ENCODE peak calls at places on chromosomes 6 and 20, in ten cellular contexts. H is fibroblast of lung, K is DND-41, N is H1, G is neural progenitor cell, X is mesendoderm, R is PC-3, B is keratinocyte, S is neuronal stem cell, F is adipocyte. I is an unnamed sample.

GRCh38 chr20:6700563-6701328 is 66.7 kb upstream of the BMP2 start:
- DNase-seq in H (no peak), K (no peak), N (no peak), G (no peak), X (no peak), R (no peak), B (no peak), S (no peak), F (no peak), I (no peak)

GRCh38 chr20:33026779-33027759 is 4.4 kb upstream of the BPIFB6 start:
- DNase-seq in H (no peak), K (no peak), N (no peak), G (no peak), X (no peak), R (no peak), B (no peak), S (no peak), F (no peak), I (no peak)

GRCh38 chr20:12318043-12318442 is 400.4 kb downstream of the BTBD3 start:
- DNase-seq in H (no peak), K (no peak), N (no peak), G (peak; percentile 22), X (no peak), R (no peak), B (no peak), S (no peak), F (no peak), I (no peak)

GRCh38 chr6:1363298-1363697 is 26.1 kb upstream of the FOXF2 start:
- DNase-seq in H (no peak), K (no peak), N (no peak), G (no peak), X (no peak), R (no peak), B (no peak), S (no peak), F (no peak), I (no peak)

GRCh38 chr6:137536104-137536773 is 42.0 kb upstream of the OLIG3 start:
- DNase-seq in H (no peak), K (peak; percentile 68), N (no peak), G (no peak), X (no peak), R (no peak), B (no peak), S (no peak), F (no peak), I (no peak)

GRCh38 chr20:2004171-2004570 is 10.3 kb upstream of the PDYN start:
- DNase-seq in H (no peak), K (no peak), N (no peak), G (no peak), X (no peak), R (no peak), B (no peak), S (no peak), F (no peak), I (no peak)

GRCh38 chr6:80638222-80639055 is 532.0 kb downstream of the BCKDHB start:
- DNase-seq in H (peak; percentile 97), K (peak; percentile 10), N (peak; percentile 23), G (no peak), X (peak; percentile 94), R (peak; percentile 82), B (peak; percentile 9), S (no peak), F (peak; percentile 79), I (peak; percentile 15)

GRCh38 chr20:38143646-38144554 is 21.2 kb downstream of the TGM2 start:
- DNase-seq in H (peak; percentile 70), K (no peak), N (no peak), G (no peak), X (no peak), R (peak; percentile 84), B (peak; percentile 87), S (no peak), F (peak; percentile 79), I (no peak)

GRCh38 chr6:6057442-6058053 is 50.8 kb upstream of the NRN1 start:
- DNase-seq in H (peak; percentile 21), K (no peak), N (no peak), G (peak; percentile 57), X (peak; percentile 63), R (peak; percentile 76), B (peak; percentile 5), S (peak; percentile 15), F (peak; percentile 7), I (peak; percentile 18)

GRCh38 chr20:59458645-59459044 is 145.7 kb upstream of the PHACTR3 start:
- DNase-seq in H (no peak), K (no peak), N (no peak), G (no peak), X (no peak), R (no peak), B (no peak), S (no peak), F (no peak), I (no peak)

GRCh38 chr6:72824833-72825232 is 203.0 kb downstream of the KCNQ5 start:
- DNase-seq in H (no peak), K (no peak), N (no peak), G (no peak), X (no peak), R (no peak), B (no peak), S (no peak), F (no peak), I (no peak)

GRCh38 chr6:33956206-33956605 is 152.4 kb upstream of the MLN start:
- DNase-seq in H (no peak), K (no peak), N (no peak), G (no peak), X (no peak), R (no peak), B (no peak), S (no peak), F (no peak), I (no peak)
- H3K9ac ChIP-seq in H (no peak overlapping the region), K (no peak overlapping the region), N (no peak overlapping the region), G (no peak overlapping the region), X (no peak overlapping the region), R (no peak overlapping the region), B (no peak overlapping the region), S (peak overlapping the region; percentile 63), F (no peak overlapping the region), I (no peak overlapping the region)

GRCh38 chr6:82143041-82143481 is 104.5 kb downstream of the IBTK start:
- DNase-seq in H (peak; percentile 37), K (no peak), N (no peak), G (no peak), X (no peak), R (no peak), B (no peak), S (no peak), F (peak; percentile 95), I (no peak)

GRCh38 chr6:82145926-82146452 is 101.6 kb downstream of the IBTK start:
- DNase-seq in H (no peak), K (no peak), N (no peak), G (no peak), X (no peak), R (no peak), B (no peak), S (no peak), F (no peak), I (no peak)

GRCh38 chr6:82142524-82142923 is 105.0 kb downstream of the IBTK start:
- DNase-seq in H (no peak), K (no peak), N (no peak), G (no peak), X (no peak), R (no peak), B (no peak), S (no peak), F (no peak), I (no peak)

GRCh38 chr6:82144852-82145332 is 102.7 kb downstream of the IBTK start:
- DNase-seq in H (peak; percentile 93), K (no peak), N (no peak), G (peak; percentile 11), X (peak; percentile 58), R (peak; percentile 86), B (peak; percentile 69), S (no peak), F (peak; percentile 90), I (no peak)

GRCh38 chr6:82144007-82144851 is 103.3 kb downstream of the IBTK start:
- DNase-seq in H (peak; percentile 94), K (no peak), N (no peak), G (peak; percentile 27), X (peak; percentile 6), R (peak; percentile 89), B (peak; percentile 66), S (no peak), F (peak; percentile 95), I (no peak)
- H3K4me3 ChIP-seq in H (peak overlapping the region; percentile 7), K (no peak overlapping the region), N (no peak overlapping the region), G (no peak overlapping the region), X (no peak overlapping the region), R (peak overlapping the region; percentile 45), B (no peak overlapping the region), S (no peak overlapping the region), F (peak overlapping the region; percentile 67), I (no peak overlapping the region)

GRCh38 chr6:151043944-151044343 is 178.4 kb downstream of the MTHFD1L start:
- DNase-seq in H (no peak), K (no peak), N (no peak), G (no peak), X (no peak), R (no peak), B (no peak), S (no peak), F (no peak), I (no peak)

GRCh38 chr6:151041686-151042085 is 176.2 kb downstream of the MTHFD1L start:
- DNase-seq in H (no peak), K (no peak), N (no peak), G (no peak), X (no peak), R (no peak), B (no peak), S (no peak), F (no peak), I (no peak)

GRCh38 chr6:151044465-151045441 is 179.3 kb downstream of the MTHFD1L start:
- DNase-seq in H (peak; percentile 93), K (no peak), N (no peak), G (peak; percentile 52), X (peak; percentile 72), R (peak; percentile 93), B (no peak), S (no peak), F (peak; percentile 84), I (no peak)
- H3K9ac ChIP-seq in H (no peak overlapping the region), K (no peak overlapping the region), N (no peak overlapping the region), G (no peak overlapping the region), X (no peak overlapping the region), R (peak overlapping the region; percentile 97), B (peak overlapping the region; percentile 25), S (no peak overlapping the region), F (peak overlapping the region; percentile 71), I (peak overlapping the region; percentile 3)

GRCh38 chr20:10718671-10719070 is 44.9 kb upstream of the JAG1 start:
- DNase-seq in H (no peak), K (no peak), N (no peak), G (no peak), X (no peak), R (no peak), B (no peak), S (no peak), F (no peak), I (no peak)

GRCh38 chr20:10719740-10720380 is 46.1 kb upstream of the JAG1 start:
- DNase-seq in H (no peak), K (no peak), N (no peak), G (no peak), X (no peak), R (peak; percentile 48), B (no peak), S (no peak), F (no peak), I (no peak)

GRCh38 chr20:10720550-10720949 is 46.8 kb upstream of the JAG1 start:
- DNase-seq in H (no peak), K (no peak), N (no peak), G (no peak), X (no peak), R (no peak), B (no peak), S (no peak), F (no peak), I (no peak)

GRCh38 chr20:10724774-10725173 is 51.0 kb upstream of the JAG1 start:
- DNase-seq in H (no peak), K (no peak), N (no peak), G (no peak), X (no peak), R (no peak), B (no peak), S (no peak), F (no peak), I (no peak)

GRCh38 chr20:10721112-10721896 is 47.5 kb upstream of the JAG1 start:
- DNase-seq in H (peak; percentile 37), K (no peak), N (no peak), G (no peak), X (no peak), R (no peak), B (no peak), S (no peak), F (no peak), I (no peak)
- H3K4me3 ChIP-seq in H (no peak overlapping the region), K (no peak overlapping the region), N (no peak overlapping the region), G (no peak overlapping the region), X (no peak overlapping the region), R (no peak overlapping the region), B (no peak overlapping the region), S (no peak overlapping the region), F (peak overlapping the region; percentile 31), I (no peak overlapping the region)

I was measured in NT2/D1.